ENCODE peak calls at places on chromosome 4, in four cellular contexts. G is HepG2, C is GM12878, H is H1. X is an unnamed sample.
A peak's percentile ranks its signal among the peaks of the same experiment; 100 is the strongest.

GRCh38 chr4:110663738-110664444 is 41.0 kb upstream of the PITX2 start:
- DNase-seq in G (no peak), C (no peak), H (no peak), X (no peak)

GRCh38 chr4:22345678-22346077 is 170.2 kb downstream of the ADGRA3 start:
- DNase-seq in C (no peak), H (no peak), G (no peak), X (no peak)

GRCh38 chr4:38292529-38292928 is 332.3 kb downstream of the PTTG2 start:
- DNase-seq in G (peak; percentile 4), H (no peak), C (no peak), X (no peak)

GRCh38 chr4:177047070-177047850 is 254.5 kb upstream of the VEGFC start:
- DNase-seq in H (peak; percentile 72), G (peak; percentile 50), C (no peak), X (peak; percentile 32)

GRCh38 chr4:6115342-6115741 is 85.0 kb downstream of the JAKMIP1 start:
- DNase-seq in C (no peak), G (no peak), H (no peak), X (no peak)

GRCh38 chr4:121951570-121952110 is at the start of gene TRPC3:
- DNase-seq in G (no peak), C (no peak), H (peak; percentile 72), X (no peak)

GRCh38 chr4:1116837-1117236 is 3.5 kb upstream of the RNF212 start:
- DNase-seq in H (no peak), G (no peak), C (no peak), X (no peak)

GRCh38 chr4:64327237-64327636 is 82.0 kb downstream of the TECRL start:
- DNase-seq in C (no peak), G (no peak), H (no peak), X (no peak)

GRCh38 chr4:14701896-14702295 is 300.4 kb upstream of the CPEB2 start:
- DNase-seq in C (no peak), H (no peak), G (no peak), X (no peak)

GRCh38 chr4:109548655-109549054 is 11.4 kb upstream of the MCUB start:
- DNase-seq in H (no peak), G (no peak), C (no peak), X (no peak)

GRCh38 chr4:172942840-172943239 is 225.8 kb upstream of the GALNT7 start:
- DNase-seq in C (no peak), H (no peak), G (no peak), X (no peak)

GRCh38 chr4:152016325-152016665 is 255.5 kb upstream of the GATB start:
- DNase-seq in C (no peak), G (no peak), H (no peak), X (no peak)

GRCh38 chr4:117400039-117400835 is 314.9 kb upstream of the TRAM1L1 start:
- DNase-seq in C (no peak), G (peak; percentile 68), H (no peak), X (no peak)

GRCh38 chr4:80197132-80197573 is at the start of gene PRDM8:
- DNase-seq in C (no peak), G (no peak), H (peak; percentile 62), X (no peak)

GRCh38 chr4:2103843-2104547 is 44.9 kb downstream of the NAT8L start:
- DNase-seq in G (no peak), H (no peak), C (peak; percentile 7), X (no peak)

GRCh38 chr4:9913846-9914245 is 107.5 kb downstream of the SLC2A9 start:
- DNase-seq in C (no peak), G (no peak), H (no peak), X (no peak)

GRCh38 chr4:25368315-25368714 is 8.7 kb upstream of the ANAPC4 start:
- DNase-seq in H (no peak), G (peak; percentile 24), C (no peak), X (no peak)

GRCh38 chr4:25370242-25370641 is 6.8 kb upstream of the ANAPC4 start:
- DNase-seq in C (no peak), H (no peak), G (no peak), X (no peak)

GRCh38 chr4:25361253-25361652 is 15.8 kb upstream of the ANAPC4 start:
- DNase-seq in G (no peak), C (no peak), H (no peak), X (no peak)

GRCh38 chr4:25367877-25368276 is 9.2 kb upstream of the ANAPC4 start:
- DNase-seq in G (no peak), H (no peak), C (no peak), X (no peak)

DNA sequence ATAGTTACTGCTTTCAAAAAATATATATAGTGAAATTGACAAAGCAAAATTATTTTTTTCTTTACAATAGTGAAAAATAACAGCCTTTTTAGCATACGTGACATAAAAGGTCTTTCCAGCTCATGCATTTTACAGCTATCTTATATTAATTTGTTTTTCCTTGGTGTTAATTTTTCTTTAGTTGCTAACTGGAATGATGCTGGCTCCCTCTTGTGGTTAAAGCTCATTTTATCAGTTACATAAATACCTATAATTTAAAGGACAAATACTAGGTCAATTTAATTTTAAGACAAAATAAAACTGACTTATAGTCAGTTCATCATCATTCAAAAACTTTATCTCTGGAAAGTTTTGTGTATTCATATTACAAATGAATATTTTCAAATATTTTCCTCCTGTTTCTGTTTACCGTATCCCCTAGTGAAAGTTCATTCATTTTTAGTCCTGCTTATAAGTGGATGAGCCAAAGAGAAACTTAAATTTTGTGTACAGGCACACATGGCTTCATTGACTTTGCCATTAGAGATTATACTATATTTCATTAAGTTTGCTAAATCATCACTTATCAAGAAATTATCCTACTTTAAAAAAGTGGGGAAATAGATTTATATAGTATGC is 9.9 kb upstream of the ANAPC4 start:
- DNase-seq in H (no peak), C (no peak), G (no peak), X (no peak)
- TF ChIP-seq SUZ12 in H (no peak), C (no peak), G (no peak), X (no peak)

GRCh38 chr4:54063737-54064316 is 578 bp downstream of the CHIC2 start:
- DNase-seq in H (no peak), C (no peak), G (peak; percentile 24), X (peak; percentile 8)

GRCh38 chr4:54061067-54061466 is 3.3 kb downstream of the CHIC2 start:
- DNase-seq in H (no peak), G (no peak), C (no peak), X (no peak)

GRCh38 chr4:54063224-54063623 is 1.2 kb downstream of the CHIC2 start:
- DNase-seq in C (no peak), G (peak; percentile 52), H (no peak), X (no peak)

GRCh38 chr4:54062392-54062791 is 2.0 kb downstream of the CHIC2 start:
- DNase-seq in G (no peak), C (no peak), H (no peak), X (no peak)

DNA sequence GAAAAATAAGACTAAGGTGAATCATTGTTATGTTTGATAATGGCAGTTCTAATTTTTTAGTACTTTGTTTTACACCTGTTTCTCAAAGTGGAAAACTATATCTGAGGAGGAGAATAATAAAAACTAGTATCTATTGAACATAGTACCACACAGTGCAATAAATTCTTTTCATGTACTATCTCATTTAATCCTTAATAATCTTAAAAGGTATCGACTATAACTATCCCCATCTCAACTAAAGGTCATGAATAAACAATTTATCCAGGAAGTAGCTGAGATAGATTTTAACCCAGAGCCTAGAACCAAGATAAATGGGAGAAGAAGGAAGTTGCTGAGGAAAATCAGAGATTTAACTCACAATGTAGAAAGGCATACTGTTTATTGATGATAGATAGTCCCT is 2.5 kb downstream of the CHIC2 start:
- DNase-seq in H (no peak), G (no peak), C (no peak), X (no peak)
- H3K4me1 ChIP-seq in H (no peaks in the 10 kb centered on the region), G (peaks cover 69% of the 10 kb centered on the region), C (peaks cover 9% of the 10 kb centered on the region), X (no peaks in the 10 kb centered on the region)

GRCh38 chr4:147362868-147363440 is 117.9 kb upstream of the EDNRA start:
- DNase-seq in G (no peak), H (no peak), C (no peak), X (no peak)
- TF ChIP-seq YY1 in G (no peak), H (no peak), C (no peak), X (no peak)

GRCh38 chr4:42417491-42417890 is 20.2 kb downstream of the SHISA3 start:
- DNase-seq in H (no peak), C (no peak), G (no peak), X (no peak)

GRCh38 chr4:42416017-42416416 is 18.7 kb downstream of the SHISA3 start:
- DNase-seq in H (no peak), G (no peak), C (no peak), X (no peak)

GRCh38 chr4:42425146-42426065 is 28.1 kb downstream of the SHISA3 start:
- DNase-seq in H (peak; percentile 60), C (no peak), G (no peak), X (peak; percentile 38)

GRCh38 chr4:42420120-42420519 is 22.8 kb downstream of the SHISA3 start:
- DNase-seq in H (no peak), G (no peak), C (no peak), X (no peak)
- TF ChIP-seq SUZ12 in H (no peak), G (no peak), C (no peak), X (no peak)

GRCh38 chr4:156374069-156374468 is 420.4 kb upstream of the CTSO start:
- DNase-seq in G (no peak), H (no peak), C (no peak), X (peak; percentile 2)
- H3K4me1 ChIP-seq in G (no peaks in the 10 kb centered on the region), H (no peaks in the 10 kb centered on the region), C (no peaks in the 10 kb centered on the region), X (no peaks in the 10 kb centered on the region)

DNA sequence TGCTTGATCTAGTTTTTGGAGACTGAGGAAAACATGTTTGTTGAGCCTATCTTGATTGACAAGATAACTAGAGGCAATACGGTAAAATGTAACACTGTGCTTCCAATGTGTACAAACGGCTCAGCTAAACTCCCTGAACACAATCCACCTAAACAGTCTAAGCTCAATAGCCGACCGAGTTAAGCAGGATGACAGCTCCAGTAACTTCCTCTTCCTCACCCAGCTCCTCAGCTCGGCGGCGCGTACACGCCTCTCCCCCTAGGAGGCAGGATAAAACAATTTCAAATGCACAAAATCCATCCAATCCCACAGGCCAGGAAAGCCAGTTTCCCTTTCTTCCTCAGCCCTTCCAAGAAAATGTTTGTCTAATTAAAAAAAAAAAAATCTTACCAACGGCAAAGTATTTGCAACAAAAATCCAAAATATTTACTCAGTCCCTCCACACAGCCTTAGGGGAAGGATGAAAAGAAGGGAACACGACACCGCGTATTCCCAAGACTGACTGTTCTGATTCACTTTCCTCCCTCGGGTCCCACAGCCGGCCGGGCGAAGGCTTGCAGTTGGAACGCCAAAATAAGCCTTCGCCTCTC is 996 bp downstream of the CNOT6L start:
- DNase-seq in G (peak; percentile 85), H (peak; percentile 53), C (no peak), X (no peak)
- TF ChIP-seq YY1 in G (no peak), H (no peak), C (no peak), X (no peak)

DNA sequence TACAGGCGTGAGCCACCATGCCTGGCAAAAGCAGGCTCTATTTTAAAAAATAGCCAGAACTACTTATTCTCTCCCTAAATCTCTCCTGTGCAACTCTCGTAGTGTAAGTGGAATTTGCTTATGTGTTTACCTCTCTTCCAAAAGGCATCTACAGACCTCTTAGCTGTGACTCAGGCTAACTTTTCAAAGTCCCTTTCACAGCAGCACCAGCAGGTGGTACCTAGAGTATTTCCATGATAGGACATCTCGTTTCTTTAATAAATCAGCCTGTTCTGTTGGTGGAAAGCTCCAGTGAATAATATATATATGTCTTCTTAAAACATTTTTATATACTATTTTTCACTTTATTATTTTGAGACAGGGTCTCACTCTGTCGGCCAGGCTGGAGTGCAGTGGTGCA is 89.0 kb downstream of the NSUN7 start:
- DNase-seq in C (no peak), G (no peak), H (no peak), X (no peak)
- TF ChIP-seq SUZ12 in C (no peak), G (no peak), H (no peak), X (no peak)

GRCh38 chr4:148054275-148054674 is 322.4 kb downstream of the ARHGAP10 start:
- DNase-seq in H (no peak), G (no peak), C (no peak), X (no peak)
- H3K4me1 ChIP-seq in H (peaks cover 6% of the 10 kb centered on the region), G (no peaks in the 10 kb centered on the region), C (peaks cover 30% of the 10 kb centered on the region), X (no peaks in the 10 kb centered on the region)

GRCh38 chr4:133801858-133802257 is 399.7 kb downstream of the PABPC4L start:
- DNase-seq in H (no peak), C (no peak), G (no peak), X (peak; percentile 8)
- TF ChIP-seq YY1 in H (no peak), C (no peak), G (no peak), X (no peak)